ENCODE peak calls at places on chromosomes 2 and 18, in five cellular contexts. One of them, this sample, is unnamed. For H3K9me2 and H3K79me2, the result is how much of the 10 kb centered on the place peaks cover.

GRCh38 chr2:207253946-207254345 is 88.2 kb upstream of the KLF7 start:
- DNase-seq in GM23248: peak
- DNase-seq in hepatocyte: peak
- DNase-seq in SK-N-SH: no peak
- DNase-seq in PC-3: peak
- DNase-seq in this sample: no peak

GRCh38 chr2:127053731-127054603 is 53.0 kb downstream of the BIN1 start:
- DNase-seq in SK-N-SH: peak
- DNase-seq in PC-3: no peak
- DNase-seq in GM23248: no peak
- DNase-seq in hepatocyte: peak
- DNase-seq in this sample: no peak

GRCh38 chr2:510839-511238 is 166.4 kb downstream of the TMEM18 start:
- DNase-seq in GM23248: no peak
- DNase-seq in SK-N-SH: no peak
- DNase-seq in PC-3: no peak
- DNase-seq in hepatocyte: no peak
- DNase-seq in this sample: no peak

GRCh38 chr18:62384610-62385097 is 59.5 kb downstream of the TNFRSF11A start:
- DNase-seq in PC-3: peak
- DNase-seq in hepatocyte: peak
- DNase-seq in SK-N-SH: no peak
- DNase-seq in GM23248: no peak
- DNase-seq in this sample: no peak

GRCh38 chr18:42578781-42579180 is 536.7 kb downstream of the RIT2 start:
- DNase-seq in SK-N-SH: no peak
- DNase-seq in PC-3: no peak
- DNase-seq in GM23248: peak
- DNase-seq in hepatocyte: no peak
- DNase-seq in this sample: no peak

GRCh38 chr2:126902859-126903258 is 4.2 kb downstream of the TEX51 start:
- DNase-seq in hepatocyte: no peak
- DNase-seq in GM23248: no peak
- DNase-seq in SK-N-SH: peak
- DNase-seq in PC-3: no peak
- DNase-seq in this sample: no peak

GRCh38 chr2:101899871-101900270 is 91.9 kb upstream of the IL1R2 start:
- DNase-seq in SK-N-SH: no peak
- DNase-seq in GM23248: no peak
- DNase-seq in PC-3: peak
- DNase-seq in hepatocyte: no peak
- DNase-seq in this sample: no peak

GRCh38 chr2:119242276-119243119 is 18.9 kb downstream of the STEAP3 start:
- DNase-seq in SK-N-SH: no peak
- DNase-seq in hepatocyte: no peak
- DNase-seq in PC-3: no peak
- DNase-seq in GM23248: no peak
- DNase-seq in this sample: no peak

GRCh38 chr2:88307817-88308216 is 137.7 kb downstream of the THNSL2 start:
- DNase-seq in GM23248: peak
- DNase-seq in hepatocyte: peak
- DNase-seq in PC-3: peak
- DNase-seq in SK-N-SH: peak
- DNase-seq in this sample: peak

GRCh38 chr18:48831113-48831759 is 119.5 kb downstream of the SMAD7 start:
- DNase-seq in PC-3: no peak
- DNase-seq in hepatocyte: no peak
- DNase-seq in SK-N-SH: no peak
- DNase-seq in GM23248: no peak
- DNase-seq in this sample: no peak

DNA sequence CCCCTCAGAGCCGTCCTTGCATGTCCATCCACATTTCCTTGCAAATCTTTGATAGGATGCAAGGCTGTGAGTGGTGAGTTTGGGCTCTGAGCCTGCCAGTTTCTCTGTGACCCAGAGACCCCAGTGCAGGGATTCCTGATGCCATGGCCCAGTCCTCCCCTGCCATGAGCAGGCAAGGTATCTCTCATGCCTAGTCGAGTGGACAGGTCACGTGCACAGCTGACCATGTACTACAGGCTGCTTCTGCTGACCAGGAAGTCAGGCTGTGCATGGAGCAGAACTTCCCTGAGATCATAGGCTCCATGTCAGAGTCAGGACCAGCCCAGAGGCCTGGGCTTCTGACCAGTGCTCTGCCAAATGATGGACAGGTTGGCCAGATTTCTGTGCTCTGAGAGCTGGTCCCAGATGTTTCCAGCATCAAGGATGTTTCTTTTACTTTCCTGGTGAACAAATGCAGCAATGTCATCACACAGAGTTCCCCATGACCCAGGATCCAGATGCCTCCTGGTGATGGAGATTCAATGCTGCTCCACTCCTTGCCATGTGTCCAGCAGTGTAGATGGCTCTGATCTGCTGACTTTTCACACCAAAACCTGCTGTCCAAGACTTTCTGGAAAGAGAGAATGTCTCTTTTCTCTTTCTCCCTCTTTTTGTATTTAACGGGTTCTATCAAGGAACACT is 321.6 kb upstream of the HS6ST1 start:
- DNase-seq in GM23248: peak
- DNase-seq in hepatocyte: no peak
- DNase-seq in SK-N-SH: no peak
- DNase-seq in PC-3: no peak
- DNase-seq in this sample: no peak
- H3K9me2 ChIP-seq in GM23248: under half
- H3K9me2 ChIP-seq in hepatocyte: under half
- H3K9me2 ChIP-seq in SK-N-SH: under half
- H3K9me2 ChIP-seq in PC-3: under half
- H3K9me2 ChIP-seq in this sample: under half

GRCh38 chr2:237707859-237708398 is 80.5 kb downstream of the LRRFIP1 start:
- DNase-seq in PC-3: no peak
- DNase-seq in GM23248: no peak
- DNase-seq in SK-N-SH: no peak
- DNase-seq in hepatocyte: no peak
- DNase-seq in this sample: no peak

GRCh38 chr2:237704476-237705224 is 77.3 kb downstream of the LRRFIP1 start:
- DNase-seq in GM23248: peak
- DNase-seq in hepatocyte: no peak
- DNase-seq in SK-N-SH: no peak
- DNase-seq in PC-3: peak
- DNase-seq in this sample: no peak

GRCh38 chr2:237702439-237703397 is 75.3 kb downstream of the LRRFIP1 start:
- DNase-seq in SK-N-SH: peak
- DNase-seq in PC-3: no peak
- DNase-seq in hepatocyte: peak
- DNase-seq in GM23248: peak
- DNase-seq in this sample: no peak

GRCh38 chr2:237706257-237706656 is 78.9 kb downstream of the LRRFIP1 start:
- DNase-seq in hepatocyte: no peak
- DNase-seq in GM23248: no peak
- DNase-seq in PC-3: no peak
- DNase-seq in SK-N-SH: no peak
- DNase-seq in this sample: no peak

DNA sequence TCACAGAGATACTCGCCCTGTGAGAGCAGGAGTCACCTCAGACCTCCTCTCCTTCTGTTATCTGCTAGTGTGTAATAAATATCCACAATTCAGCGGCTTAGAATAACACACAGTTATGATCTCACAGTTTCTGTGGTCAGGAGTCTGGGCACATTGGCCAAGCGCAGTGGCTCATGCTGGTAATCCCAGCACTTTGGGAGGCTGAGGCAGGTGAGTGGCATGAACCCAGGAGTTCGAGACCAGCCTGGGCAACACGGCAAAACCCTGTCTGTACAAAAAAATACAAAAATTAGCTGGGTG is 77.8 kb downstream of the LRRFIP1 start:
- DNase-seq in SK-N-SH: no peak
- DNase-seq in GM23248: no peak
- DNase-seq in PC-3: no peak
- DNase-seq in hepatocyte: no peak
- DNase-seq in this sample: no peak
- TF ChIP-seq EZH2phosphoT487 in SK-N-SH: no peak
- TF ChIP-seq EZH2phosphoT487 in GM23248: no peak
- TF ChIP-seq EZH2phosphoT487 in PC-3: no peak
- TF ChIP-seq EZH2phosphoT487 in hepatocyte: no peak
- TF ChIP-seq EZH2phosphoT487 in this sample: no peak

DNA sequence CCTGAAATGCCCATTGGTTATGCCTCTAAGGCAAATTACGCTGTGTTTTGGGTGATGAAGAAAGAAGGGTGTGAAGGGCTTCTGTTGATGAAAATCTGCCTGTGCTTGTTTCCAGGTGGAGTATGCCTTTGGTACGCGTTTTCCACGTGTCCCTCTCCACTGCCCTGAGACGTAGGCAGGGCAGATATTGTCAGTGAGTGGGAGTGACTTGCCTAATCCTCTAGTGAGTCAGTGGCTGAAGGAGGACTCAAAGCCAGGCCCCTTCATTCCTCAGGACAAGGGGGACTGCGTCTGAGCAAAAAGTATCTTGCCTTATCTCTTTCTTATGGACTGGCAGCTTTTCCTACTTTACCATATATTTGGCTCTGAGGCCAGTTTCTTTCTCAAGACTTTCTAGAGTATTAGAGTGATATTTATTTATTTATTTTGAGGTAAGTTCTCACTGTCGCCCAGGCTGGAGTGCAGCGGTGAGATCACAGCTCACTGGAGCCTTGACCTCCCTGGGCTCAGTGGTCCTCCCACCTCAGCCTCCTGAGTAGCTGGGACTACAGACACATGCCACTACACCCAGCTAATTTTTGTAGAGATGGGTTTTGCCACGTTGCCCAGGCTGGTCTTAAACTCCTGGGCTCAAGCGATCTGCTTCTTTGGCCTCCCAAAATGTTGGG is 10.2 kb downstream of the RALB start:
- DNase-seq in hepatocyte: no peak
- DNase-seq in GM23248: peak
- DNase-seq in SK-N-SH: no peak
- DNase-seq in PC-3: no peak
- DNase-seq in this sample: no peak
- H3K79me2 ChIP-seq in hepatocyte: half or more
- H3K79me2 ChIP-seq in GM23248: half or more
- H3K79me2 ChIP-seq in SK-N-SH: half or more
- H3K79me2 ChIP-seq in PC-3: half or more
- H3K79me2 ChIP-seq in this sample: under half

GRCh38 chr2:128638741-128639477 is 320.2 kb upstream of the HS6ST1 start:
- DNase-seq in PC-3: no peak
- DNase-seq in hepatocyte: no peak
- DNase-seq in SK-N-SH: peak
- DNase-seq in GM23248: peak
- DNase-seq in this sample: no peak
- H3K9me2 ChIP-seq in PC-3: under half
- H3K9me2 ChIP-seq in hepatocyte: under half
- H3K9me2 ChIP-seq in SK-N-SH: under half
- H3K9me2 ChIP-seq in GM23248: under half
- H3K9me2 ChIP-seq in this sample: under half